ENCODE peak calls at places on chromosomes 16 and 17, in five cellular contexts. N, X, D, W and T are unnamed samples.

GRCh38 chr17:43396491-43397060 is 2.2 kb upstream of the ARL4D start:
- DNase-seq in X (no peak), W (no peak), N (no peak), D (no peak), T (no peak)

GRCh38 chr17:1627987-1628855 is at the start of gene SLC43A2:
- DNase-seq in X (peak; percentile 50), W (peak; percentile 77), N (peak; percentile 91), D (peak; percentile 81), T (peak; percentile 22)

GRCh38 chr17:72383053-72383847 is 262.4 kb downstream of the SOX9 start:
- DNase-seq in D (no peak), N (no peak), W (no peak), X (no peak), T (no peak)

GRCh38 chr16:50204426-50205108 is 51.5 kb downstream of the TENT4B start:
- DNase-seq in N (no peak), X (no peak), D (no peak), W (no peak), T (no peak)

GRCh38 chr16:73949574-73950348 is 346.9 kb upstream of the PSMD7 start:
- DNase-seq in X (no peak), N (peak; percentile 96), W (no peak), D (no peak), T (no peak)

GRCh38 chr17:80001376-80001775 is 34.3 kb downstream of the TBC1D16 start:
- DNase-seq in X (no peak), D (no peak), W (no peak), N (no peak), T (no peak)

GRCh38 chr17:41645371-41646063 is 21.1 kb upstream of the KRT17 start:
- DNase-seq in D (no peak), X (no peak), N (peak; percentile 51), W (no peak), T (no peak)

GRCh38 chr17:49583889-49584288 is 8.2 kb downstream of the NXPH3 start:
- DNase-seq in W (no peak), N (no peak), D (no peak), X (no peak), T (no peak)

GRCh38 chr16:28503470-28504259 is 3.0 kb downstream of the IL27 start:
- DNase-seq in N (no peak), D (no peak), W (no peak), X (no peak), T (no peak)

GRCh38 chr16:89669755-89670154 is 12.1 kb downstream of the SPATA33 start:
- DNase-seq in W (no peak), N (no peak), D (no peak), X (no peak), T (no peak)

GRCh38 chr17:28227278-28228108 is 91.5 kb upstream of the TMEM97 start:
- DNase-seq in X (no peak), D (peak; percentile 46), N (peak; percentile 45), W (peak; percentile 16), T (peak; percentile 61)

GRCh38 chr16:75114946-75115825 is 1.4 kb downstream of the LDHD start:
- DNase-seq in D (no peak), N (no peak), W (no peak), X (no peak), T (no peak)

GRCh38 chr17:47222032-47222431 is 12.9 kb downstream of the MYL4 start:
- DNase-seq in X (no peak), N (no peak), W (no peak), D (no peak), T (no peak)

GRCh38 chr17:9478889-9479288 is 96.7 kb downstream of the STX8 start:
- DNase-seq in X (no peak), D (no peak), N (no peak), W (no peak), T (no peak)

GRCh38 chr17:62045517-62045916 is 19.6 kb downstream of the MED13 start:
- DNase-seq in W (no peak), X (no peak), N (no peak), D (no peak), T (no peak)

GRCh38 chr17:3982541-3983017 is 18.3 kb upstream of the ATP2A3 start:
- DNase-seq in D (no peak), W (no peak), N (no peak), X (no peak), T (no peak)

GRCh38 chr17:50318551-50319310 is 27.2 kb upstream of the XYLT2 start:
- DNase-seq in D (no peak), N (no peak), X (no peak), W (no peak), T (no peak)

GRCh38 chr16:52497067-52497816 is 49.7 kb downstream of the TOX3 start:
- DNase-seq in N (no peak), D (no peak), W (no peak), X (no peak), T (peak; percentile 47)

GRCh38 chr17:8125947-8126305 is 2.0 kb upstream of the HES7 start:
- DNase-seq in D (no peak), X (no peak), N (peak; percentile 48), W (peak; percentile 18), T (no peak)

GRCh38 chr16:65867276-65867990 is 499.1 kb upstream of the CDH5 start:
- DNase-seq in D (no peak), X (no peak), N (no peak), W (no peak), T (no peak)

GRCh38 chr17:69734656-69735055 is 320.2 kb downstream of the MAP2K6 start:
- DNase-seq in D (no peak), W (no peak), N (no peak), X (no peak), T (no peak)

GRCh38 chr17:2194778-2195417 is 108.7 kb downstream of the SMG6 start:
- DNase-seq in N (no peak), D (no peak), X (no peak), W (no peak), T (peak; percentile 18)

GRCh38 chr17:27977751-27978688 is 64.5 kb upstream of the NLK start:
- DNase-seq in X (no peak), N (no peak), D (no peak), W (no peak), T (no peak)

GRCh38 chr17:67150826-67151225 is 94.2 kb downstream of the HELZ start:
- DNase-seq in X (no peak), D (no peak), W (no peak), N (no peak), T (no peak)

GRCh38 chr17:42850964-42851363 is at the start of gene AOC3:
- DNase-seq in X (no peak), D (no peak), W (no peak), N (no peak), T (no peak)

GRCh38 chr16:70735141-70735979 is 49.5 kb upstream of the MTSS2 start:
- DNase-seq in D (no peak), X (no peak), N (peak; percentile 70), W (no peak), T (no peak)